ENCODE peak calls at places on chromosomes 7 and 10, in four cellular contexts. E, Y, V and U are unnamed samples.

GRCh38 chr7:2253021-2253420 is 11.0 kb downstream of the NUDT1 start:
- DNase-seq in E (no peak), Y (no peak), V (no peak), U (no peak)

GRCh38 chr10:104123397-104123796 is 1.4 kb downstream of the SFR1 start:
- DNase-seq in V (no peak), E (no peak), Y (no peak), U (no peak)

GRCh38 chr7:38773430-38773829 is 135.6 kb downstream of the VPS41 start:
- DNase-seq in V (no peak), Y (no peak), E (no peak), U (no peak)

GRCh38 chr7:50265968-50266694 is 38.4 kb upstream of the IKZF1 start:
- DNase-seq in Y (no peak), V (no peak), E (no peak), U (no peak)

GRCh38 chr7:154546946-154547587 is 455.9 kb downstream of the PAXIP1 start:
- DNase-seq in Y (no peak), V (no peak), E (no peak), U (no peak)

GRCh38 chr10:60576130-60577069 is 186.7 kb upstream of the ANK3 start:
- DNase-seq in Y (no peak), V (no peak), E (no peak), U (no peak)

GRCh38 chr10:99531026-99531695 is 1.6 kb upstream of the NKX2-3 start:
- DNase-seq in E (no peak), V (no peak), Y (no peak), U (no peak)

GRCh38 chr10:76543655-76544054 is 1094.0 kb downstream of the KCNMA1 start:
- DNase-seq in V (no peak), Y (no peak), E (no peak), U (no peak)

GRCh38 chr10:32938554-32939061 is 19.4 kb downstream of the ITGB1 start:
- DNase-seq in Y (no peak), E (peak; percentile 18), V (no peak), U (no peak)

GRCh38 chr7:110693348-110693747 is 397.6 kb upstream of the LRRN3 start:
- DNase-seq in V (no peak), E (no peak), Y (no peak), U (no peak)

GRCh38 chr10:88457680-88458079 is 125.4 kb downstream of the RNLS start:
- DNase-seq in Y (no peak), V (no peak), E (no peak), U (no peak)

GRCh38 chr7:23276381-23276780 is 22.8 kb upstream of the MALSU1 start:
- DNase-seq in E (peak; percentile 61), Y (no peak), V (no peak), U (no peak)

GRCh38 chr7:10632707-10633106 is 341.0 kb upstream of the PHF14 start:
- DNase-seq in E (no peak), V (no peak), Y (no peak), U (no peak)

GRCh38 chr7:152924826-152925411 is 165.4 kb downstream of the ACTR3B start:
- DNase-seq in E (no peak), V (no peak), Y (no peak), U (no peak)

GRCh38 chr7:82578430-82578829 is 134.9 kb upstream of the CACNA2D1 start:
- DNase-seq in V (no peak), E (no peak), Y (no peak), U (no peak)

GRCh38 chr7:77940647-77941046 is 142.1 kb downstream of the PHTF2 start:
- DNase-seq in Y (no peak), V (peak; percentile 29), E (peak; percentile 9), U (peak; percentile 12)

GRCh38 chr10:3525832-3526449 is 259.1 kb downstream of the KLF6 start:
- DNase-seq in E (no peak), Y (no peak), V (peak; percentile 39), U (no peak)

GRCh38 chr10:110274072-110274627 is 30.6 kb downstream of the SMNDC1 start:
- DNase-seq in E (no peak), Y (peak; percentile 48), V (no peak), U (no peak)

GRCh38 chr10:68188835-68189234 is 43.1 kb downstream of the ATOH7 start:
- DNase-seq in E (no peak), V (no peak), Y (no peak), U (no peak)

GRCh38 chr7:90720970-90721768 is 125.0 kb downstream of the CDK14 start:
- DNase-seq in V (no peak), E (no peak), Y (no peak), U (no peak)

GRCh38 chr7:51367614-51367968 is 51.0 kb upstream of the COBL start:
- DNase-seq in E (no peak), Y (no peak), V (no peak), U (no peak)

GRCh38 chr10:120161116-120161515 is 268.6 kb downstream of the SEC23IP start:
- DNase-seq in E (no peak), Y (peak; percentile 47), V (no peak), U (no peak)

GRCh38 chr10:43863859-43864591 is 215.3 kb upstream of the ZNF32 start:
- DNase-seq in V (no peak), E (no peak), Y (no peak), U (no peak)

GRCh38 chr10:35377050-35377723 is 40.9 kb downstream of the CCNY start:
- DNase-seq in Y (no peak), V (no peak), E (no peak), U (no peak)

GRCh38 chr10:110794808-110795207 is 76.9 kb upstream of the PDCD4 start:
- DNase-seq in E (no peak), Y (no peak), V (no peak), U (no peak)

GRCh38 chr7:149760538-149760937 is 12.8 kb downstream of the ZNF467 start:
- DNase-seq in Y (no peak), E (no peak), V (peak; percentile 36), U (no peak)

GRCh38 chr10:43605850-43606322 is 352 bp upstream of the ZNF485 start:
- DNase-seq in V (no peak), Y (no peak), E (no peak), U (no peak)

GRCh38 chr10:72226418-72227027 is 10.4 kb upstream of the ASCC1 start:
- DNase-seq in E (no peak), V (no peak), Y (no peak), U (no peak)

GRCh38 chr10:73953665-73954064 is 42.7 kb downstream of the PLAU start:
- DNase-seq in V (no peak), Y (no peak), E (peak; percentile 91), U (no peak)

GRCh38 chr10:124601431-124602120 is 140.0 kb downstream of the LHPP start:
- DNase-seq in V (no peak), Y (peak; percentile 34), E (no peak), U (no peak)

GRCh38 chr7:96104984-96105383 is 216.9 kb downstream of the SLC25A13 start:
- DNase-seq in Y (no peak), V (no peak), E (no peak), U (no peak)

GRCh38 chr10:86301431-86301830 is 65.2 kb downstream of the GRID1 start:
- DNase-seq in V (no peak), E (no peak), Y (no peak), U (no peak)

GRCh38 chr7:90626011-90626410 is 29.9 kb downstream of the CDK14 start:
- DNase-seq in E (no peak), V (no peak), Y (no peak), U (no peak)

GRCh38 chr7:128221929-128222403 is 19.1 kb upstream of the LEP start:
- DNase-seq in V (peak; percentile 69), Y (no peak), E (peak; percentile 42), U (no peak)

GRCh38 chr7:157005456-157006204 is 4.8 kb downstream of the MNX1 start:
- DNase-seq in Y (no peak), E (no peak), V (no peak), U (no peak)

GRCh38 chr10:127872871-127873600 is 19.7 kb downstream of the CLRN3 start:
- DNase-seq in E (peak; percentile 18), Y (no peak), V (no peak), U (no peak)

GRCh38 chr7:47152307-47152706 is 429.6 kb downstream of the TNS3 start:
- DNase-seq in V (no peak), E (no peak), Y (no peak), U (no peak)

GRCh38 chr7:47150497-47151260 is 431.2 kb downstream of the TNS3 start:
- DNase-seq in E (no peak), V (no peak), Y (no peak), U (no peak)

GRCh38 chr7:47154781-47155180 is 427.1 kb downstream of the TNS3 start:
- DNase-seq in E (no peak), Y (no peak), V (no peak), U (no peak)

GRCh38 chr7:47153571-47153970 is 428.3 kb downstream of the TNS3 start:
- DNase-seq in V (no peak), E (no peak), Y (no peak), U (no peak)

DNA sequence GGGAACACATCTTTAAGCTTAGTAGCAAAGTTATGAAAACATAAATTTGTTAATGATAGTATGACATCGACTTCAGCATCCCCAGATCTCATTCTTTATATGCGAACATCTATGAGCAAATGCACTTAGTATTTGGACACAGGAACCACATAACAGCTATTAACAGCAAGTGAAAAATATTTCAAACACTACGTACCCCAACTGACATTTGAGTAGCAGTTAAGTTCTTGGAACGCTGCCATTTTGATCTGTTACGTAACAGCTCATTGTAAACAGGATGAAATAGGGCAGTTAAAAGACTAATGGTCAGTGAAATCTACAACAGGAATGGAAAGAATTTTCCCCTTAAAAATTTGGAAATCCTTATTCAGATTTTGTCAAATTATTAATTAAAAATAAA is 428.8 kb downstream of the TNS3 start:
- DNase-seq in V (no peak), E (no peak), Y (no peak), U (no peak)
- TF ChIP-seq SPI1 in V (no peak), E (no peak), Y (no peak), U (no peak)

DNA sequence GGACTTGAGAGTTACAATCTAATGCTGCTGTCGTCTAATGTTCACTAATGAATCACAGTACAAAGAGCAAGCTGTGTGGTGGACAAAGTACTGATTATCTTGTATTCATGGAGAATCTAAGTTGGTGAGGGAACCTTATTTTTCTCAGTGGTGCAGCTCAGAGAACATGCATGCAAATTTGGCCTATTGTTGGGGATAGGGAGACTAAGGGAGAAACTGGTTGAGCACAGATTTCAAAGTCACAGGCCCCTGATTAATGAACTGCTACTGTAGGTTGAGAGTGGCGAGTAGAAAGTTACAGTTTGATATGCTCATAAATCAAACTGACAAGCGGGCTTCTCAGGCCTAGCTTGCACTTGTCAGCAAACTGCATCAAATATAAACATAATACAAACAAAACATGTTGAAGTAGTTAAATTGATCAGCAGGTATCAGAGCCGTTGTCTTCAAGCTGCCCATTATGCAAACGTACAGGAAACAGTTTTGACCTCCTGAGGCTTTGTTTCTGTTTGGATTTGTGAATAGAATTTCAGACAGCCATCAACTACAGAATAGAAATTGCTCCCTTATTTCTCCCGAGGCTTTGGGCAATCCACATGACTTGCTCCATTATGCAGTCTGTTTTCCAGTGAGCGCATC is 215.7 kb downstream of the FOXP2 start:
- DNase-seq in E (no peak), Y (no peak), V (no peak), U (no peak)
- TF ChIP-seq SPI1 in E (no peak), Y (no peak), V (no peak), U (no peak)

DNA sequence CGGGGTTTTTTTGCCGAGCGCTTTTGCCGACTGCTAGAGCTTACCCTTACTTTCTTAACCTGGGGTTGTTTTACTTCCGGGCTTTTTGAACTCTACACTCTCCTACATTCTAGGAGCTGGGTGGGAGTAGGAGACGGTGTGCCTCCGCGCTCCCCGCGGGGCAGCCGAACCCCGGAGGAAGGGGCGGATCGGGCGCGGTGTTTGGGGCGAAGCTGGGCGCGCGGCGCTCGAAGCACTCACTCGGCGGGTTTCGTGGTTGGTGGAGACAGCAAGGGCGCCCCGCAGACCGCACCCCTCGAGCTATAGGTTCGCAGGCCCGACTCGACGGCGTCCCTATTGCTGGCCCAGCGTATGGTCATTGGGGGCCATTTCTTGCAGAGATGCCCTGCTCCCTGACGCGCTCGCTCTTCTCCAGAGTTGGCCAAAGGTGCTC is 245 bp downstream of the ZNF518A start:
- DNase-seq in E (peak; percentile 87), V (peak; percentile 69), Y (no peak), U (peak; percentile 61)
- TF ChIP-seq SPI1 in E (no peak), V (no peak), Y (no peak), U (no peak)

GRCh38 chr10:79170226-79170752 is 101.5 kb downstream of the ZMIZ1 start:
- DNase-seq in E (no peak), Y (no peak), V (no peak), U (no peak)
- TF ChIP-seq SPI1 in E (no peak), Y (no peak), V (peak; percentile 1), U (no peak)